ENCODE peak calls at places on chromosomes 13 and 19, in ten cellular contexts. A is NCI-H187; X is stimulated activated CD4-positive, alpha-beta T cell treated with anti-CD3 and anti-CD28 coated beads, Interleukin-4, amount 100 ng/mL, for 1 hour; S is HT-29; T is Karpas-422; W is CD4-positive, alpha-beta memory T cell; Z is SK-N-SH; I is NCI-H1417 treated with DMSO at 0.1 percent for 48 hours; B is T-helper 1 cell; N is H7. E is an unnamed sample.
A peak's percentile ranks its signal among the peaks of the same experiment; 100 is the strongest.

GRCh38 chr13:40440990-40441820 is 225.2 kb downstream of the FOXO1 start:
- DNase-seq in B (no peak), A (no peak), N (no peak), T (no peak), X (no peak), S (peak; percentile 79), W (no peak), I (no peak), Z (peak; percentile 60), E (peak; percentile 79)

GRCh38 chr19:40594657-40595077 is 6.5 kb upstream of the LTBP4 start:
- DNase-seq in A (no peak), Z (no peak), S (peak; percentile 47), I (no peak), N (peak; percentile 60), B (no peak), X (no peak), T (no peak), W (no peak), E (no peak)

GRCh38 chr19:52343548-52343947 is 7.5 kb downstream of the ZNF610 start:
- DNase-seq in I (no peak), T (peak; percentile 90), X (peak; percentile 30), W (peak; percentile 42), S (peak; percentile 41), A (no peak), N (peak; percentile 81), Z (peak; percentile 74), B (peak; percentile 43), E (no peak)

GRCh38 chr19:38877781-38878574 is at the start of gene RINL:
- DNase-seq in X (peak; percentile 70), S (peak; percentile 97), A (no peak), W (peak; percentile 72), Z (peak; percentile 49), T (peak; percentile 89), N (peak; percentile 66), B (peak; percentile 54), I (peak; percentile 92), E (no peak)

GRCh38 chr13:28620011-28620830 is 38.7 kb upstream of the POMP start:
- DNase-seq in I (no peak), X (no peak), A (no peak), B (no peak), W (no peak), S (no peak), N (no peak), Z (no peak), T (no peak), E (no peak)

GRCh38 chr19:16897572-16898056 is 8.8 kb downstream of the F2RL3 start:
- DNase-seq in X (no peak), A (no peak), S (no peak), N (no peak), B (no peak), W (no peak), I (no peak), T (no peak), Z (no peak), E (no peak)

GRCh38 chr19:35860818-35861639 is 4.3 kb downstream of the KIRREL2 start:
- DNase-seq in T (no peak), B (no peak), S (no peak), A (no peak), Z (no peak), N (peak; percentile 99), X (no peak), W (no peak), I (no peak), E (no peak)

GRCh38 chr13:71712988-71713653 is 153.9 kb downstream of the DACH1 start:
- DNase-seq in B (no peak), X (no peak), A (no peak), W (no peak), S (peak; percentile 74), N (peak; percentile 13), Z (peak; percentile 65), I (no peak), T (no peak), E (no peak)

GRCh38 chr13:43805071-43805468 is 18.3 kb upstream of the ENOX1 start:
- DNase-seq in T (no peak), S (no peak), W (no peak), Z (peak; percentile 34), N (peak; percentile 47), I (no peak), B (no peak), A (no peak), X (no peak), E (no peak)

GRCh38 chr13:22828081-22828480 is 352.7 kb upstream of the SGCG start:
- DNase-seq in A (no peak), T (no peak), B (no peak), Z (no peak), S (no peak), I (no peak), X (no peak), W (no peak), N (no peak), E (no peak)

GRCh38 chr13:113918981-113919646 is 54.8 kb downstream of the C13orf46 start:
- DNase-seq in S (no peak), W (no peak), T (no peak), X (no peak), N (no peak), I (no peak), Z (no peak), A (no peak), B (no peak), E (peak; percentile 68)

GRCh38 chr13:50847501-50847900 is 4.0 kb upstream of the DLEU7 start:
- DNase-seq in W (no peak), B (no peak), N (no peak), I (no peak), T (no peak), A (no peak), S (no peak), Z (no peak), X (no peak), E (no peak)

GRCh38 chr13:26568132-26568815 is 10.8 kb downstream of the WASF3 start:
- DNase-seq in B (no peak), A (no peak), X (no peak), N (no peak), W (no peak), S (no peak), Z (no peak), T (no peak), I (no peak), E (no peak)